ENCODE peak calls at places on chromosomes 2 and 18, in five cellular contexts. K is K562, Y is sigmoid colon, M is suprapubic skin, E is heart right ventricle. F is an unnamed sample.

GRCh38 chr2:157260403-157261198 is 3.1 kb downstream of the GALNT5 start:
- DNase-seq in Y (no peak), M (no peak), K (no peak), E (no peak), F (no peak)

GRCh38 chr2:186641807-186642321 is 52.0 kb upstream of the FAM171B start:
- DNase-seq in M (no peak), Y (no peak), E (peak; percentile 45), K (peak; percentile 33), F (peak; percentile 45)

GRCh38 chr18:713135-713490 is 683 bp upstream of the ENOSF1 start:
- DNase-seq in Y (no peak), E (no peak), K (no peak), M (no peak), F (no peak)

GRCh38 chr2:182616471-182617393 is 99.3 kb upstream of the DNAJC10 start:
- DNase-seq in M (no peak), E (no peak), K (no peak), Y (no peak), F (peak; percentile 65)

GRCh38 chr2:186486651-186487647 is 889 bp downstream of the ZC3H15 start:
- DNase-seq in M (no peak), E (no peak), K (no peak), Y (no peak), F (no peak)

GRCh38 chr18:26516964-26517363 is 31.4 kb downstream of the KCTD1 start:
- DNase-seq in Y (no peak), M (no peak), K (no peak), E (no peak), F (no peak)

GRCh38 chr18:76578571-76579300 is 83.7 kb upstream of the ZNF516 start:
- DNase-seq in E (no peak), M (no peak), Y (no peak), K (no peak), F (no peak)

GRCh38 chr2:37993135-37993534 is 68.0 kb downstream of the RMDN2 start:
- DNase-seq in K (no peak), M (no peak), Y (no peak), E (no peak), F (no peak)

GRCh38 chr18:7221424-7222155 is 9.3 kb upstream of the LRRC30 start:
- DNase-seq in E (peak; percentile 55), Y (no peak), K (peak; percentile 48), M (no peak), F (peak; percentile 75)

GRCh38 chr2:15938803-15939555 is 1.4 kb upstream of the MYCN start:
- DNase-seq in K (no peak), Y (no peak), M (no peak), E (no peak), F (no peak)

GRCh38 chr2:109487237-109487869 is 126.4 kb downstream of the SEPTIN10 start:
- DNase-seq in K (no peak), Y (no peak), E (no peak), M (no peak), F (no peak)

GRCh38 chr2:11234309-11234708 is 79.0 kb downstream of the SLC66A3 start:
- DNase-seq in K (no peak), E (no peak), Y (no peak), M (no peak), F (no peak)

GRCh38 chr2:193332938-193333337 is 1138.2 kb upstream of the TMEFF2 start:
- DNase-seq in M (no peak), K (no peak), Y (no peak), E (no peak), F (no peak)

GRCh38 chr2:33373986-33374385 is 102.5 kb upstream of the RASGRP3 start:
- DNase-seq in Y (no peak), K (no peak), M (no peak), E (no peak), F (no peak)

GRCh38 chr2:9473308-9473984 is 905 bp upstream of the IAH1 start:
- DNase-seq in E (no peak), Y (no peak), K (no peak), M (no peak), F (peak; percentile 24)

GRCh38 chr18:5295231-5295920 is at the start of gene ZBTB14:
- DNase-seq in M (no peak), E (peak; percentile 47), Y (peak; percentile 79), K (peak; percentile 93), F (peak; percentile 55)

GRCh38 chr2:226837787-226838603 is 2.1 kb downstream of the RHBDD1 start:
- DNase-seq in K (peak; percentile 56), M (no peak), Y (no peak), E (no peak), F (no peak)

GRCh38 chr2:149056541-149056940 is 18.0 kb downstream of the LYPD6B start:
- DNase-seq in Y (no peak), E (no peak), K (no peak), M (no peak), F (no peak)

GRCh38 chr2:176534798-176535479 is 265.7 kb downstream of the MTX2 start:
- DNase-seq in M (no peak), E (no peak), K (no peak), Y (no peak), F (no peak)

GRCh38 chr2:40127890-40128548 is 323.9 kb downstream of the SLC8A1 start:
- DNase-seq in K (no peak), M (no peak), Y (no peak), E (no peak), F (no peak)

GRCh38 chr2:11630855-11631254 is 39.1 kb downstream of the NTSR2 start:
- DNase-seq in E (no peak), M (no peak), K (no peak), Y (no peak), F (no peak)

GRCh38 chr2:47872941-47873340 is 33.4 kb downstream of the FBXO11 start:
- DNase-seq in Y (no peak), K (no peak), E (no peak), M (no peak), F (no peak)

GRCh38 chr2:144201868-144202468 is 318.0 kb downstream of the ZEB2 start:
- DNase-seq in Y (no peak), K (no peak), E (no peak), M (no peak), F (no peak)

GRCh38 chr2:166031054-166031453 is 77.5 kb upstream of the TTC21B start:
- DNase-seq in M (no peak), E (no peak), Y (no peak), K (no peak), F (no peak)

GRCh38 chr2:218027426-218028188 is 24.8 kb upstream of the TNS1 start:
- DNase-seq in Y (peak; percentile 50), M (peak; percentile 63), E (no peak), K (no peak), F (peak; percentile 22)

GRCh38 chr2:212064318-212064717 is 474.3 kb downstream of the ERBB4 start:
- DNase-seq in E (no peak), Y (no peak), K (no peak), M (no peak), F (no peak)

GRCh38 chr2:7900593-7900992 is 781.3 kb upstream of the ID2 start:
- DNase-seq in M (no peak), Y (no peak), E (no peak), K (no peak), F (no peak)

GRCh38 chr2:7899241-7899640 is 782.6 kb upstream of the ID2 start:
- DNase-seq in K (no peak), E (no peak), M (no peak), Y (no peak), F (no peak)

GRCh38 chr2:7899923-7900322 is 781.9 kb upstream of the ID2 start:
- DNase-seq in K (no peak), M (no peak), E (no peak), Y (no peak), F (no peak)

GRCh38 chr2:7891312-7891711 is 790.5 kb upstream of the ID2 start:
- DNase-seq in E (no peak), Y (no peak), M (no peak), K (no peak), F (no peak)

GRCh38 chr2:7895356-7895755 is 786.5 kb upstream of the ID2 start:
- DNase-seq in E (no peak), M (no peak), K (no peak), Y (no peak), F (no peak)
- H3K4me1 ChIP-seq in E (no peaks in the 10 kb centered on the region), M (no peaks in the 10 kb centered on the region), K (no peaks in the 10 kb centered on the region), Y (peaks cover 16% of the 10 kb centered on the region), F (no peaks in the 10 kb centered on the region)

DNA sequence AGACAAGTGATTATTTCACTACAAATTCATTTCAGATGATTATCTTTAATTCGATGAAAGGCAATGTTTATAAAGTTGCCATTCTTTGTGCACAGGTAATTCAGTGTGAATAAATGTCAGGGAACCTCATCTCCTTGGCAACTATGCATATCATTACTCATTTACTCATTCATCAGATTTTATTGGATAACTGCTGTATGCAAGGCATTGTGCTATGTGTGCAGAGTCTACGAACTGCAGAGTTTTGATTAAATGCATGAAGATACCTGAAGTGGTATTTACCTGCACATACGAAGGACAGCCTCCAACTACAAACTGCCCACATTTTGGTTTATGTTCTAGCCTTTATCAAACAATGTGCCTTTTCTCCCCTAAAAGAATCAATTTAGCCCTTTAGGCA is 3.5 kb downstream of the RND3 start:
- DNase-seq in Y (no peak), M (no peak), K (no peak), E (no peak), F (no peak)
- H3K4me3 ChIP-seq in Y (no peak overlapping the region), M (peak overlapping the region; percentile 91), K (no peak overlapping the region), E (peak overlapping the region; percentile 91), F (no peak overlapping the region)

DNA sequence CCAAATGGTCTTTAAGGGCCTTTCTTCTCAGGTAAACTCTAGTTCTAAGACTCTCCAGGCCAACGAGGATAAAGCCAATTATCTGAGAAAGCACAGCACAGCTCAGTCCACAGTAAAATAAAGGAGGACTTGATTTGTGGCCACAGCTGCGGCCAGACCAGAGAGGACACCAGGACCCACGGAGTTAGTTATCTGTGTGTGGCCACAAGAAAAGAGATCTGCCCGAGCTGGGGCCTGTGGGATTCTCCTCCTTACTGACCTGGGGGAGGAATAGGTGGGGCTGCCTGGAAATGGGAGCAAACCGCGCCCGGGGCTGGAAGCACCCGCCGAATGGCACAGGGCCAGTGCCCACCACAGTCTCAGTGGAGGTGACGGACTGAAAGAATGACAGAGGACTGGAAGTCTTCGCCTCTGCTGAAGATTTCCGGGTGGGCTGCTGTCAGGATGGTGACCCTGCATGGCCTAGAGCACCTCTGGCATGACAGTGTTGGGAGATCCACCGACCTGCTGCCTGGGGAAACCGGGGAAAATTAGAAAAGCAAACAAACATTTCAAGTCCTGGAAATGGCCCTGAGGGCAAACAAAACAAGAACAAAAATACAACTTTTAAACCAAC is 13.3 kb downstream of the PROC start:
- DNase-seq in M (no peak), E (no peak), K (no peak), Y (no peak), F (no peak)
- H3K4me1 ChIP-seq in M (no peaks in the 10 kb centered on the region), E (no peaks in the 10 kb centered on the region), K (peaks cover 8% of the 10 kb centered on the region), Y (no peaks in the 10 kb centered on the region), F (no peaks in the 10 kb centered on the region)

DNA sequence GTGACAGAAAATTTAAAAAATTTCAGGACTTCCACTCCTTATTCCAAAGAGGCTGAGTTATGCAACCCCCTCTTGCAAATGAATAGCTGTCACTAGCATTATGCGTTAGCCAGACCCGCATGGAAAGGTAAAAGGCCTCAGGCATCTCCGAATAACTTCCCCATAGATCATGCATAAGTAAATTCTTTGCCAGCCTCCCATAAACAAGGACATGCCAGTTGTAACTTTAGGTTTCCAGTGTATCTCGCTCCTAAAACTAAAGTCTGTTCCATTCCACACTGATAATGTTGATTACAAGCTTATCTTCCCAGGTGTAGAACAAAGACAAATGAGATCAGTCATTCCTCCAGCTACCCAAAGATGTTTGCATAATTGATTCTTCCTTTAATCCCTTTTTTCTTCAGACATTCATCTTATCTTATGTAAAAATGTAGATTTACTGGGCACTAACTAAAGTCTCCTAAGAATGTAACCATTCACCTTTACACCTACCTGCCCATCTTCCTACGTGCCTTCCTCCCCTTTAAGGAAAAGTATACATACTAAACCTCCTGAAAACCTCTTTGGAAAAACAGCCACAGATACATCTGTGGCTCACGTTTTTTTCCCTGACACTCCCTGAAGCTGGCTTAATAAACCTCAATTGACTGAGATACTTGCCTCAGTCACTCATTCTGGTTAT is 13.6 kb upstream of the NFU1 start:
- DNase-seq in E (no peak), Y (no peak), K (no peak), M (no peak), F (peak; percentile 76)
- H3K4me3 ChIP-seq in E (no peak overlapping the region), Y (no peak overlapping the region), K (no peak overlapping the region), M (no peak overlapping the region), F (no peak overlapping the region)

GRCh38 chr2:60439219-60439974 is 114.1 kb downstream of the BCL11A start:
- DNase-seq in E (peak; percentile 47), Y (peak; percentile 69), K (peak; percentile 24), M (no peak), F (peak; percentile 29)
- H3K4me1 ChIP-seq in E (peaks cover 43% of the 10 kb centered on the region), Y (peaks cover 6% of the 10 kb centered on the region), K (peaks cover 3% of the 10 kb centered on the region), M (peaks cover 16% of the 10 kb centered on the region), F (peaks cover 8% of the 10 kb centered on the region)